ENCODE peak calls at places on chromosomes 4 and X, in nine cellular contexts. X, Y, W, J, A, L, I, Q and T are unnamed samples.

GRCh38 chr4:17780461-17781071 is 855 bp downstream of the FAM184B start:
- DNase-seq in L (no peak), A (no peak), X (no peak), I (no peak), W (no peak), Q (no peak), J (no peak), Y (no peak), T (no peak)

GRCh38 chrX:22430701-22431100 is 158.0 kb downstream of the CBLL2 start:
- DNase-seq in L (no peak), Q (no peak), W (no peak), Y (no peak), I (no peak), J (no peak), A (no peak), X (no peak), T (no peak)

GRCh38 chr4:129514852-129515251 is 418.9 kb downstream of the C4orf33 start:
- DNase-seq in L (no peak), I (no peak), Q (no peak), J (no peak), W (no peak), A (no peak), X (no peak), Y (no peak), T (no peak)

GRCh38 chr4:107853444-107854325 is 29.0 kb downstream of the SGMS2 start:
- DNase-seq in Y (no peak), J (no peak), I (no peak), X (no peak), W (peak; percentile 29), Q (no peak), L (no peak), A (no peak), T (no peak)

GRCh38 chr4:186105721-186106335 is 1.3 kb downstream of the FAM149A start:
- DNase-seq in A (no peak), I (no peak), X (no peak), L (no peak), Q (no peak), Y (no peak), W (no peak), J (peak; percentile 22), T (no peak)

GRCh38 chrX:151754042-151754419 is 19.5 kb downstream of the CNGA2 start:
- DNase-seq in A (peak; percentile 1), L (no peak), J (peak; percentile 62), Q (no peak), W (peak; percentile 41), X (no peak), I (no peak), Y (peak; percentile 23), T (no peak)

GRCh38 chr4:53682196-53682595 is 90.9 kb upstream of the LNX1 start:
- DNase-seq in Y (no peak), J (no peak), L (no peak), W (peak; percentile 54), Q (no peak), A (no peak), X (no peak), I (no peak), T (no peak)

GRCh38 chrX:131170148-131170547 is 112.0 kb downstream of the ARHGAP36 start:
- DNase-seq in I (no peak), X (no peak), W (no peak), Q (no peak), A (no peak), J (no peak), Y (no peak), L (no peak), T (no peak)

GRCh38 chr4:185839204-185839712 is 27.3 kb upstream of the SORBS2 start:
- DNase-seq in L (no peak), X (no peak), I (no peak), W (peak; percentile 98), Y (peak; percentile 38), Q (no peak), J (peak; percentile 3), A (peak; percentile 17), T (no peak)

GRCh38 chrX:68997911-68998310 is 167.3 kb downstream of the PJA1 start:
- DNase-seq in Q (no peak), L (no peak), Y (peak; percentile 32), W (peak; percentile 10), J (no peak), A (no peak), X (no peak), I (no peak), T (no peak)

GRCh38 chrX:68634649-68635227 is 12.7 kb upstream of the STARD8 start:
- DNase-seq in W (no peak), X (no peak), L (no peak), Y (no peak), A (no peak), I (no peak), Q (no peak), J (no peak), T (no peak)

GRCh38 chr4:38161208-38162113 is 201.3 kb downstream of the PTTG2 start:
- DNase-seq in J (no peak), Y (no peak), A (no peak), I (no peak), W (no peak), X (no peak), L (no peak), Q (no peak), T (no peak)

GRCh38 chrX:130120321-130120731 is 10.0 kb upstream of the ELF4 start:
- DNase-seq in A (peak; percentile 32), Y (no peak), Q (no peak), X (no peak), I (peak; percentile 28), W (no peak), J (no peak), L (peak; percentile 61), T (peak; percentile 85)

GRCh38 chr4:52250124-52250523 is 199.0 kb downstream of the SPATA18 start:
- DNase-seq in Q (no peak), I (no peak), L (no peak), X (no peak), Y (no peak), J (peak; percentile 86), W (no peak), A (no peak), T (peak; percentile 59)

GRCh38 chrX:104137496-104137895 is 19.3 kb downstream of the SLC25A53 start:
- DNase-seq in I (no peak), Y (no peak), L (no peak), J (no peak), A (peak; percentile 0), X (no peak), W (peak; percentile 15), Q (no peak), T (peak; percentile 23)

GRCh38 chrX:143340190-143340589 is 177.1 kb downstream of the SPANXN3 start:
- DNase-seq in J (no peak), X (no peak), Q (no peak), I (no peak), Y (no peak), L (no peak), W (no peak), A (no peak), T (peak; percentile 1)

GRCh38 chrX:103531002-103531401 is 11.7 kb upstream of the RAB40A start:
- DNase-seq in J (no peak), Q (no peak), L (no peak), I (no peak), Y (no peak), A (no peak), X (no peak), W (peak; percentile 66), T (no peak)

GRCh38 chr4:80201326-80202151 is 4.2 kb downstream of the PRDM8 start:
- DNase-seq in A (peak; percentile 69), Q (no peak), L (no peak), X (peak; percentile 50), I (peak; percentile 69), Y (peak; percentile 39), W (no peak), J (peak; percentile 39), T (peak; percentile 93)